ENCODE peak calls at places on chromosome X, in ten cellular contexts. Y is fibroblast of the conjunctiva; P is SIG-M5; X is HTR-8/SVneo; T is activated CD4-positive, alpha-beta T cell treated with anti-CD3 and anti-CD28 coated beads for 4 hours; R is activated CD4-positive, CD25-positive, alpha-beta regulatory T cell treated with anti-CD3 and anti-CD28 coated beads, Interleukin-2, amount 50 U/mL, for 72 hours; S is anterior cingulate cortex; U is cardiac muscle cell; D is AG10803; K is WTC11. F is an unnamed sample.

GRCh38 chrX:37302569-37302968 is 46.6 kb upstream of the PRRG1 start:
- DNase-seq in Y (peak; percentile 1), P (no peak), X (peak; percentile 1), T (no peak), R (no peak), S (no peak), U (peak; percentile 68), D (peak; percentile 23), K (peak; percentile 29), F (peak; percentile 29)

GRCh38 chrX:150361777-150362351 is 1.3 kb upstream of the MAMLD1 start:
- DNase-seq in Y (no peak), P (no peak), X (no peak), T (peak; percentile 34), R (no peak), S (no peak), U (peak; percentile 18), D (no peak), K (peak; percentile 28), F (no peak)

GRCh38 chrX:119503484-119503861 is 35.2 kb downstream of the SLC25A5 start:
- DNase-seq in Y (peak; percentile 74), P (no peak), X (peak; percentile 63), T (no peak), R (no peak), S (no peak), U (peak; percentile 90), D (peak; percentile 91), K (no peak), F (peak; percentile 88)

GRCh38 chrX:23832750-23833149 is 49.8 kb downstream of the SAT1 start:
- DNase-seq in Y (no peak), P (no peak), X (no peak), T (no peak), R (no peak), S (no peak), U (no peak), D (no peak), K (no peak), F (no peak)

GRCh38 chrX:19670854-19671620 is 155.7 kb upstream of the MAP3K15 start:
- DNase-seq in Y (peak; percentile 57), P (no peak), X (peak; percentile 34), T (no peak), R (no peak), S (peak; percentile 9), U (peak; percentile 80), D (peak; percentile 78), K (peak; percentile 9), F (peak; percentile 82)

GRCh38 chrX:86724277-86724676 is 576.0 kb downstream of the DACH2 start:
- DNase-seq in Y (no peak), P (no peak), X (no peak), T (no peak), R (no peak), S (no peak), U (no peak), D (no peak), K (no peak), F (no peak)

GRCh38 chrX:53374923-53375322 is 47.5 kb downstream of the SMC1A start:
- DNase-seq in Y (no peak), P (no peak), X (no peak), T (no peak), R (no peak), S (no peak), U (no peak), D (no peak), K (no peak), F (no peak)

GRCh38 chrX:129360175-129360574 is 163.1 kb downstream of the SMARCA1 start:
- DNase-seq in Y (peak; percentile 9), P (no peak), X (peak; percentile 10), T (peak; percentile 20), R (no peak), S (peak; percentile 0), U (peak; percentile 43), D (peak; percentile 25), K (peak; percentile 46), F (peak; percentile 38)

GRCh38 chrX:45807572-45808425 is 607.1 kb upstream of the DIPK2B start:
- DNase-seq in Y (no peak), P (no peak), X (peak; percentile 10), T (peak; percentile 26), R (no peak), S (no peak), U (peak; percentile 64), D (peak; percentile 52), K (no peak), F (no peak)

GRCh38 chrX:68894513-68895338 is 65.9 kb downstream of the EFNB1 start:
- DNase-seq in Y (no peak), P (no peak), X (no peak), T (no peak), R (no peak), S (peak; percentile 18), U (peak; percentile 70), D (peak; percentile 30), K (no peak), F (peak; percentile 34)

GRCh38 chrX:152428089-152428488 is 23.0 kb downstream of the GABRA3 start:
- DNase-seq in Y (no peak), P (no peak), X (no peak), T (no peak), R (no peak), S (no peak), U (no peak), D (no peak), K (no peak), F (no peak)

GRCh38 chrX:22674947-22675346 is 324.8 kb upstream of the DDX53 start:
- DNase-seq in Y (no peak), P (no peak), X (no peak), T (no peak), R (no peak), S (no peak), U (no peak), D (no peak), K (no peak), F (no peak)

GRCh38 chrX:24918715-24919114 is 97.0 kb downstream of the ARX start:
- DNase-seq in Y (no peak), P (no peak), X (no peak), T (no peak), R (no peak), S (no peak), U (no peak), D (no peak), K (no peak), F (no peak)

GRCh38 chrX:133950214-133950613 is 35.2 kb downstream of the GPC3 start:
- DNase-seq in Y (no peak), P (no peak), X (no peak), T (no peak), R (no peak), S (no peak), U (no peak), D (no peak), K (no peak), F (no peak)

GRCh38 chrX:11666180-11666579 is 460 bp upstream of the ARHGAP6 start:
- DNase-seq in Y (no peak), P (no peak), X (peak; percentile 8), T (no peak), R (no peak), S (no peak), U (peak; percentile 15), D (no peak), K (peak; percentile 29), F (no peak)

GRCh38 chrX:104165894-104166734 is at the start of gene FAM199X:
- DNase-seq in Y (peak; percentile 66), P (peak; percentile 21), X (peak; percentile 46), T (peak; percentile 73), R (peak; percentile 87), S (peak; percentile 73), U (peak; percentile 93), D (peak; percentile 86), K (peak; percentile 90), F (peak; percentile 79)

GRCh38 chrX:103362504-103362903 is 6.2 kb downstream of the TCEAL9 start:
- DNase-seq in Y (no peak), P (no peak), X (no peak), T (no peak), R (no peak), S (no peak), U (peak; percentile 53), D (peak; percentile 64), K (no peak), F (peak; percentile 53)

GRCh38 chrX:49176421-49177326 is 5.0 kb downstream of the PLP2 start:
- DNase-seq in Y (no peak), P (no peak), X (no peak), T (no peak), R (no peak), S (no peak), U (no peak), D (no peak), K (no peak), F (no peak)

GRCh38 chrX:28854637-28855036 is 267.4 kb downstream of the IL1RAPL1 start:
- DNase-seq in Y (no peak), P (no peak), X (no peak), T (no peak), R (no peak), S (no peak), U (peak; percentile 11), D (no peak), K (no peak), F (no peak)

GRCh38 chrX:38935561-38935960 is 134.3 kb downstream of the MID1IP1 start:
- DNase-seq in Y (no peak), P (no peak), X (no peak), T (no peak), R (no peak), S (no peak), U (no peak), D (no peak), K (no peak), F (no peak)

GRCh38 chrX:115367956-115368355 is 78.4 kb downstream of the LUZP4 start:
- DNase-seq in Y (no peak), P (no peak), X (peak; percentile 3), T (no peak), R (no peak), S (no peak), U (no peak), D (peak; percentile 8), K (no peak), F (no peak)

GRCh38 chrX:102746134-102746584 is 25.6 kb downstream of the GPRASP3 start:
- DNase-seq in Y (no peak), P (no peak), X (no peak), T (peak; percentile 4), R (no peak), S (no peak), U (peak; percentile 45), D (peak; percentile 16), K (peak; percentile 46), F (no peak)

GRCh38 chrX:48940404-48940955 is 16.9 kb downstream of the OTUD5 start:
- DNase-seq in Y (no peak), P (no peak), X (no peak), T (no peak), R (no peak), S (no peak), U (no peak), D (no peak), K (no peak), F (no peak)

GRCh38 chrX:40107291-40108083 is 9.7 kb upstream of the BCOR start:
- DNase-seq in Y (no peak), P (no peak), X (no peak), T (no peak), R (no peak), S (peak; percentile 8), U (peak; percentile 27), D (no peak), K (no peak), F (peak; percentile 64)

GRCh38 chrX:10190367-10190766 is 33.6 kb downstream of the CLCN4 start:
- DNase-seq in Y (peak; percentile 75), P (no peak), X (peak; percentile 53), T (peak; percentile 4), R (no peak), S (no peak), U (peak; percentile 84), D (peak; percentile 80), K (no peak), F (peak; percentile 66)

GRCh38 chrX:37722595-37722994 is 37.0 kb downstream of the XK start:
- DNase-seq in Y (no peak), P (no peak), X (no peak), T (no peak), R (no peak), S (no peak), U (no peak), D (no peak), K (no peak), F (no peak)